ENCODE peak calls at places on chromosomes 13 and 19, in six cellular contexts. G is GM12865, P is M059J, I is HFF-Myc, M is NCI-H2029, U is ascending aorta. J is an unnamed sample.

GRCh38 chr13:50535050-50535449 is 308.4 kb downstream of the DLEU7 start:
- DNase-seq in I (no peak), G (no peak), U (no peak), M (no peak), P (no peak), J (no peak)

GRCh38 chr13:19185086-19185864 is 3.7 kb upstream of the TUBA3C start:
- DNase-seq in P (no peak), G (no peak), I (no peak), U (no peak), M (no peak), J (no peak)

GRCh38 chr19:3373971-3374368 is 7.6 kb downstream of the NFIC start:
- DNase-seq in P (no peak), U (no peak), I (no peak), G (no peak), M (no peak), J (no peak)

GRCh38 chr13:63337041-63337440 is 1921.4 kb upstream of the PCDH20 start:
- DNase-seq in M (no peak), I (no peak), U (no peak), G (no peak), P (no peak), J (no peak)

GRCh38 chr19:29928831-29929230 is 13.2 kb upstream of the URI1 start:
- DNase-seq in G (peak; percentile 83), U (no peak), M (no peak), I (no peak), P (no peak), J (no peak)

GRCh38 chr19:41718761-41719160 is 10.3 kb downstream of the CEACAM5 start:
- DNase-seq in U (no peak), I (no peak), G (no peak), P (no peak), M (no peak), J (no peak)

GRCh38 chr19:45990113-45990728 is 5.0 kb upstream of the CCDC61 start:
- DNase-seq in U (no peak), M (no peak), G (no peak), P (no peak), I (no peak), J (no peak)

GRCh38 chr13:67651908-67652307 is 421.8 kb upstream of the PCDH9 start:
- DNase-seq in M (no peak), I (no peak), U (no peak), G (no peak), P (no peak), J (no peak)

GRCh38 chr13:71874490-71874889 is 7.5 kb upstream of the DACH1 start:
- DNase-seq in U (no peak), G (no peak), I (no peak), M (no peak), P (no peak), J (no peak)

GRCh38 chr19:16795731-16796130 is 33.5 kb upstream of the SIN3B start:
- DNase-seq in G (no peak), I (no peak), P (no peak), M (no peak), U (no peak), J (no peak)

GRCh38 chr19:46221981-46222610 is 7.4 kb upstream of the IGFL1 start:
- DNase-seq in M (no peak), G (no peak), U (peak; percentile 71), I (no peak), P (peak; percentile 89), J (no peak)

GRCh38 chr13:84648069-84648640 is 765.9 kb upstream of the SLITRK1 start:
- DNase-seq in U (no peak), M (no peak), I (no peak), G (no peak), P (no peak), J (no peak)

GRCh38 chr19:19145281-19145999 is 7.2 kb upstream of the TMEM161A start:
- DNase-seq in I (no peak), P (no peak), M (no peak), U (no peak), G (no peak), J (no peak)

GRCh38 chr19:46299004-46299509 is 2.2 kb downstream of the HIF3A start:
- DNase-seq in G (no peak), P (peak; percentile 73), M (peak; percentile 93), I (peak; percentile 70), U (peak; percentile 97), J (peak; percentile 67)

GRCh38 chr13:92514420-92515125 is 712.0 kb upstream of the GPC6 start:
- DNase-seq in P (no peak), I (no peak), M (no peak), G (no peak), U (no peak), J (no peak)

GRCh38 chr19:19256072-19256969 is 16.8 kb downstream of the TM6SF2 start:
- DNase-seq in G (no peak), M (peak; percentile 20), U (no peak), P (peak; percentile 51), I (no peak), J (no peak)

GRCh38 chr19:48779636-48780035 is 24.3 kb downstream of the FGF21 start:
- DNase-seq in I (no peak), U (no peak), G (peak; percentile 23), P (no peak), M (no peak), J (no peak)

GRCh38 chr19:4502282-4503223 is 15.7 kb downstream of the PLIN4 start:
- DNase-seq in P (no peak), I (no peak), M (no peak), G (no peak), U (no peak), J (no peak)

GRCh38 chr19:51201712-51202111 is 23.2 kb upstream of the CD33 start:
- DNase-seq in G (no peak), M (no peak), P (no peak), I (no peak), U (no peak), J (no peak)

GRCh38 chr13:51212808-51213728 is 9.1 kb upstream of the FAM124A start:
- DNase-seq in M (no peak), G (no peak), U (no peak), P (no peak), I (no peak), J (no peak)

GRCh38 chr13:24279267-24279666 is 30.1 kb upstream of the C1QTNF9 start:
- DNase-seq in M (no peak), U (no peak), G (no peak), I (no peak), P (no peak), J (no peak)

GRCh38 chr13:60583911-60584753 is 187.1 kb downstream of the TDRD3 start:
- DNase-seq in G (peak; percentile 5), M (no peak), P (peak; percentile 81), U (no peak), I (peak; percentile 20), J (no peak)

GRCh38 chr19:57103573-57104277 is 16.1 kb upstream of the USP29 start:
- DNase-seq in I (peak; percentile 21), P (peak; percentile 56), M (peak; percentile 4), U (peak; percentile 67), G (peak; percentile 74), J (peak; percentile 38)

GRCh38 chr13:103006706-103007426 is 59.4 kb downstream of the SLC10A2 start:
- DNase-seq in P (no peak), U (no peak), G (peak; percentile 62), I (no peak), M (no peak), J (no peak)

GRCh38 chr13:47277774-47278173 is 380.9 kb upstream of the HTR2A start:
- DNase-seq in M (no peak), G (no peak), P (no peak), I (no peak), U (no peak), J (no peak)

GRCh38 chr19:4744451-4745170 is 21.0 kb upstream of the DPP9 start:
- DNase-seq in U (no peak), G (no peak), M (no peak), I (peak; percentile 56), P (peak; percentile 83), J (no peak)

GRCh38 chr13:38366954-38367645 is 17.4 kb downstream of the UFM1 start:
- DNase-seq in M (no peak), P (peak; percentile 71), G (no peak), I (no peak), U (no peak), J (no peak)

GRCh38 chr13:100392709-100393630 is 195.6 kb downstream of the GGACT start:
- DNase-seq in M (no peak), U (peak; percentile 93), I (peak; percentile 99), G (peak; percentile 73), P (peak; percentile 98), J (no peak)

GRCh38 chr13:113557013-113557412 is 27.5 kb upstream of the TFDP1 start:
- DNase-seq in G (no peak), P (no peak), U (no peak), I (no peak), M (no peak), J (no peak)

GRCh38 chr13:60990032-60990733 is 425.5 kb downstream of the PCDH20 start:
- DNase-seq in P (no peak), M (no peak), G (peak; percentile 1), I (no peak), U (no peak), J (no peak)

GRCh38 chr19:32308436-32309077 is 36.9 kb upstream of the ZNF507 start:
- DNase-seq in M (no peak), P (no peak), G (no peak), I (no peak), U (no peak), J (no peak)

GRCh38 chr19:15241259-15241658 is 9.0 kb upstream of the EPHX3 start:
- DNase-seq in I (no peak), M (no peak), P (peak; percentile 33), G (no peak), U (no peak), J (no peak)

GRCh38 chr19:13195678-13196077 is 45.5 kb downstream of the IER2 start:
- DNase-seq in I (no peak), P (no peak), G (peak; percentile 88), U (no peak), M (no peak), J (no peak)

GRCh38 chr13:110447801-110448200 is 113.7 kb downstream of the RAB20 start:
- DNase-seq in M (no peak), U (peak; percentile 60), G (no peak), I (no peak), P (no peak), J (no peak)

GRCh38 chr19:38506723-38507550 is 73.4 kb downstream of the RYR1 start:
- DNase-seq in M (peak; percentile 63), G (peak; percentile 80), P (peak; percentile 23), I (peak; percentile 6), U (peak; percentile 87), J (peak; percentile 78)

GRCh38 chr19:5480427-5480836 is 25.2 kb downstream of the ZNRF4 start:
- DNase-seq in U (no peak), G (peak; percentile 24), P (peak; percentile 31), M (no peak), I (no peak), J (no peak)

GRCh38 chr19:37342753-37343152 is 28.1 kb upstream of the ZNF527 start:
- DNase-seq in U (no peak), G (no peak), I (peak; percentile 17), P (peak; percentile 43), M (no peak), J (no peak)

GRCh38 chr19:12696366-12697335 is at the start of gene FBXW9:
- DNase-seq in U (peak; percentile 98), P (peak; percentile 92), I (peak; percentile 87), G (peak; percentile 98), M (peak; percentile 82), J (peak; percentile 91)

J was measured in NCI-H1930.